ENCODE peak calls at places on chromosome 22, in six cellular contexts. One of them, this sample, is unnamed.

GRCh38 chr22:47200273-47201051 is 438.0 kb downstream of the TBC1D22A start:
- DNase-seq in lower lobe of right lung: no peak
- DNase-seq in spleen: peak
- DNase-seq in kidney: peak
- DNase-seq in transverse colon: no peak
- DNase-seq in progenitor cell of endocrine pancreas: no peak
- DNase-seq in this sample: no peak

GRCh38 chr22:16866167-16866566 is 41.0 kb upstream of the XKR3 start:
- DNase-seq in transverse colon: no peak
- DNase-seq in spleen: no peak
- DNase-seq in kidney: no peak
- DNase-seq in progenitor cell of endocrine pancreas: no peak
- DNase-seq in lower lobe of right lung: no peak
- DNase-seq in this sample: no peak

GRCh38 chr22:22228421-22228820 is 16.2 kb upstream of the VPREB1 start:
- DNase-seq in lower lobe of right lung: no peak
- DNase-seq in transverse colon: no peak
- DNase-seq in kidney: no peak
- DNase-seq in progenitor cell of endocrine pancreas: no peak
- DNase-seq in spleen: no peak
- DNase-seq in this sample: no peak

GRCh38 chr22:24810043-24810749 is 4.2 kb downstream of the SGSM1 start:
- DNase-seq in spleen: no peak
- DNase-seq in kidney: no peak
- DNase-seq in transverse colon: no peak
- DNase-seq in progenitor cell of endocrine pancreas: no peak
- DNase-seq in lower lobe of right lung: no peak
- DNase-seq in this sample: no peak

GRCh38 chr22:21816787-21817496 is 50.5 kb downstream of the MAPK1 start:
- DNase-seq in transverse colon: no peak
- DNase-seq in spleen: no peak
- DNase-seq in kidney: no peak
- DNase-seq in lower lobe of right lung: no peak
- DNase-seq in progenitor cell of endocrine pancreas: no peak
- DNase-seq in this sample: peak

GRCh38 chr22:23204541-23205157 is 24.3 kb downstream of the BCR start:
- DNase-seq in kidney: peak
- DNase-seq in lower lobe of right lung: peak
- DNase-seq in spleen: peak
- DNase-seq in transverse colon: no peak
- DNase-seq in progenitor cell of endocrine pancreas: no peak
- DNase-seq in this sample: no peak

GRCh38 chr22:42621505-42622002 is 6.9 kb upstream of the POLDIP3 start:
- DNase-seq in spleen: peak
- DNase-seq in progenitor cell of endocrine pancreas: peak
- DNase-seq in kidney: peak
- DNase-seq in lower lobe of right lung: peak
- DNase-seq in transverse colon: peak
- DNase-seq in this sample: peak

GRCh38 chr22:30386608-30386959 is 627 bp downstream of the RNF215 start:
- DNase-seq in transverse colon: peak
- DNase-seq in lower lobe of right lung: no peak
- DNase-seq in progenitor cell of endocrine pancreas: no peak
- DNase-seq in kidney: peak
- DNase-seq in spleen: no peak
- DNase-seq in this sample: no peak

GRCh38 chr22:22545084-22545483 is 14.0 kb downstream of the PRAME start:
- DNase-seq in lower lobe of right lung: no peak
- DNase-seq in spleen: no peak
- DNase-seq in progenitor cell of endocrine pancreas: no peak
- DNase-seq in transverse colon: no peak
- DNase-seq in kidney: no peak
- DNase-seq in this sample: no peak

GRCh38 chr22:20235453-20235991 is 32.6 kb downstream of the RTN4R start:
- DNase-seq in lower lobe of right lung: no peak
- DNase-seq in progenitor cell of endocrine pancreas: no peak
- DNase-seq in transverse colon: no peak
- DNase-seq in kidney: no peak
- DNase-seq in spleen: no peak
- DNase-seq in this sample: no peak

GRCh38 chr22:22981670-22982571 is 88.4 kb upstream of the GNAZ start:
- DNase-seq in kidney: no peak
- DNase-seq in transverse colon: no peak
- DNase-seq in progenitor cell of endocrine pancreas: no peak
- DNase-seq in spleen: no peak
- DNase-seq in lower lobe of right lung: no peak
- DNase-seq in this sample: no peak

GRCh38 chr22:23259916-23260644 is 79.8 kb downstream of the BCR start:
- DNase-seq in transverse colon: no peak
- DNase-seq in spleen: no peak
- DNase-seq in kidney: no peak
- DNase-seq in progenitor cell of endocrine pancreas: peak
- DNase-seq in lower lobe of right lung: no peak
- DNase-seq in this sample: no peak

GRCh38 chr22:29480512-29481264 is 670 bp downstream of the NEFH start:
- DNase-seq in spleen: no peak
- DNase-seq in lower lobe of right lung: peak
- DNase-seq in kidney: no peak
- DNase-seq in progenitor cell of endocrine pancreas: no peak
- DNase-seq in transverse colon: no peak
- DNase-seq in this sample: no peak

GRCh38 chr22:43824724-43825485 is 12.8 kb upstream of the EFCAB6 start:
- DNase-seq in lower lobe of right lung: no peak
- DNase-seq in kidney: peak
- DNase-seq in spleen: no peak
- DNase-seq in transverse colon: no peak
- DNase-seq in progenitor cell of endocrine pancreas: no peak
- DNase-seq in this sample: no peak

GRCh38 chr22:43825651-43826050 is 13.5 kb upstream of the EFCAB6 start:
- DNase-seq in spleen: no peak
- DNase-seq in kidney: peak
- DNase-seq in transverse colon: no peak
- DNase-seq in lower lobe of right lung: no peak
- DNase-seq in progenitor cell of endocrine pancreas: no peak
- DNase-seq in this sample: no peak

GRCh38 chr22:43827926-43828710 is 16.0 kb upstream of the EFCAB6 start:
- DNase-seq in lower lobe of right lung: no peak
- DNase-seq in spleen: no peak
- DNase-seq in progenitor cell of endocrine pancreas: no peak
- DNase-seq in kidney: peak
- DNase-seq in transverse colon: no peak
- DNase-seq in this sample: peak

GRCh38 chr22:43827336-43827735 is 15.2 kb upstream of the EFCAB6 start:
- DNase-seq in kidney: no peak
- DNase-seq in lower lobe of right lung: no peak
- DNase-seq in progenitor cell of endocrine pancreas: no peak
- DNase-seq in spleen: no peak
- DNase-seq in transverse colon: no peak
- DNase-seq in this sample: no peak

GRCh38 chr22:43826142-43827093 is 14.3 kb upstream of the EFCAB6 start:
- DNase-seq in kidney: peak
- DNase-seq in transverse colon: no peak
- DNase-seq in lower lobe of right lung: no peak
- DNase-seq in progenitor cell of endocrine pancreas: no peak
- DNase-seq in spleen: no peak
- DNase-seq in this sample: no peak
- TF ChIP-seq CTCF in kidney: peak
- TF ChIP-seq CTCF in transverse colon: peak
- TF ChIP-seq CTCF in lower lobe of right lung: peak
- TF ChIP-seq CTCF in progenitor cell of endocrine pancreas: peak
- TF ChIP-seq CTCF in spleen: no peak
- TF ChIP-seq CTCF in this sample: no peak

GRCh38 chr22:27295071-27295470 is 506.5 kb downstream of the MN1 start:
- DNase-seq in progenitor cell of endocrine pancreas: no peak
- DNase-seq in lower lobe of right lung: no peak
- DNase-seq in transverse colon: no peak
- DNase-seq in spleen: no peak
- DNase-seq in kidney: no peak
- DNase-seq in this sample: no peak

GRCh38 chr22:27292542-27293298 is 508.8 kb downstream of the MN1 start:
- DNase-seq in transverse colon: no peak
- DNase-seq in lower lobe of right lung: no peak
- DNase-seq in kidney: no peak
- DNase-seq in spleen: no peak
- DNase-seq in progenitor cell of endocrine pancreas: no peak
- DNase-seq in this sample: no peak

GRCh38 chr22:27297125-27297524 is 504.4 kb downstream of the MN1 start:
- DNase-seq in spleen: no peak
- DNase-seq in kidney: no peak
- DNase-seq in lower lobe of right lung: no peak
- DNase-seq in progenitor cell of endocrine pancreas: no peak
- DNase-seq in transverse colon: no peak
- DNase-seq in this sample: no peak

GRCh38 chr22:27296091-27296675 is 505.4 kb downstream of the MN1 start:
- DNase-seq in kidney: no peak
- DNase-seq in spleen: no peak
- DNase-seq in progenitor cell of endocrine pancreas: no peak
- DNase-seq in transverse colon: no peak
- DNase-seq in lower lobe of right lung: no peak
- DNase-seq in this sample: no peak

GRCh38 chr22:27295605-27296004 is 506.0 kb downstream of the MN1 start:
- DNase-seq in transverse colon: no peak
- DNase-seq in progenitor cell of endocrine pancreas: no peak
- DNase-seq in lower lobe of right lung: no peak
- DNase-seq in kidney: no peak
- DNase-seq in spleen: no peak
- DNase-seq in this sample: no peak
- TF ChIP-seq CTCF in transverse colon: no peak
- TF ChIP-seq CTCF in progenitor cell of endocrine pancreas: no peak
- TF ChIP-seq CTCF in lower lobe of right lung: no peak
- TF ChIP-seq CTCF in kidney: no peak
- TF ChIP-seq CTCF in spleen: no peak
- TF ChIP-seq CTCF in this sample: no peak

DNA sequence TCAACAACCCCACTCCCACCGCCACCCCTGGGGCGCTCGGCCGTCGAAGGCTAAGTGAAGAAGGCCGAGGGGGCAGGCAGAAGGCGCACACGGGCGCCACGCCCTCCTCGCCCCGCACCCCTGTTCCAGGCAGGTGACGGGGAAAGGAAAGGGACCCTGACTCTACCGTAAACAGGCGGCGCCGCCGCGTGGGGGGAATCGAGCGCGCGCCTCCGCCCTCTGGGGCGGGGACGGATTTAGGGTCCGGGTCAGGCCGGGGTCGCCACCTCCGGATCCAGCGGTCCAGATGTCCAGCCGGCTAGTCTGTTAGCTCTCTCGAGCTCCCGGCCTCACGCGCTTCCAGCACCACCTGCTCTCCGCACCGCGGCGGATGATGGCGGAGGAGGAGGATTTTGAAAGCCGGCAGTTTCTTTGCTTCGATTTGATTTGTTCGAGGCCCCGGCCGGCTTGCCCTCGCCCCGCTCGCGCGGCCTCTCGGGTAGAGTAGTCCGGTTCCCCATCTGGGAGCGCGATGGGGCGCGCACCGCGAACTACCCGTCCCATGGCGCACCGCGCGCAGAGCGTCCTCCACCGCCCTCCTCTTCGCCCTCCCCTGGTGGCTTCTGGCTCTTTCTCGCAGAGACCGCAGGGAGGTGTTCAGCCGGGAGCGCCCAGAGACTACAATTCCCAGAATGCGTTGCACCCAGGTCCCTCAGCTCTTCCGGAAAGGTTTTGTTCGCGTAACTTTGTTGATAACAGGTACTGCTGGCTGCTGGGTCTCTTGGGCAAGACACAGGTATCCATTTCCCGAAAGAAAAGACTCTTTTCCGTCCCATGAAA is at the start of gene RANGAP1:
- DNase-seq in transverse colon: peak
- DNase-seq in progenitor cell of endocrine pancreas: peak
- DNase-seq in kidney: peak
- DNase-seq in lower lobe of right lung: peak
- DNase-seq in spleen: peak
- DNase-seq in this sample: peak
- TF ChIP-seq CTCF in transverse colon: no peak
- TF ChIP-seq CTCF in progenitor cell of endocrine pancreas: peak
- TF ChIP-seq CTCF in kidney: no peak
- TF ChIP-seq CTCF in lower lobe of right lung: peak
- TF ChIP-seq CTCF in spleen: peak
- TF ChIP-seq CTCF in this sample: no peak

DNA sequence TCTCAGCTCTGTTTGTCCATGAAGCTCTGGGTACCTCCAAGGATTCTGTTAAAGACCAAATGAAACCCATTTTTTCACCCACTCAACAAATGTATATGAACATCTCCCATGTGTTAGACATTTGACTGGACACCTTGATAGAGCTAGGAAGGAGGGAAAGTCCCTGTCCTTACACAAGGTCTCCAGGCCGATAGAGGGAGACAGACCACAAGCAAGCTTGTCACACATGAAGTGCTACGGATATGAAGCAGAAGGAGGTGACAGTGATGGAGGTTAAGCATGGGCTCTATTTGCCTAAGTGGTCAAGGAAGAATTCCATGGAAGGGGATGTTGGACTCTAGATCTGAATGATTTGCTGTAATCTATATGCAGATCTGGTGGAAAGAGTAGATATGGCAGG is 138.5 kb downstream of the MYO18B start:
- DNase-seq in spleen: no peak
- DNase-seq in transverse colon: no peak
- DNase-seq in lower lobe of right lung: no peak
- DNase-seq in kidney: no peak
- DNase-seq in progenitor cell of endocrine pancreas: no peak
- DNase-seq in this sample: no peak
- TF ChIP-seq CTCF in spleen: no peak
- TF ChIP-seq CTCF in transverse colon: no peak
- TF ChIP-seq CTCF in lower lobe of right lung: no peak
- TF ChIP-seq CTCF in kidney: no peak
- TF ChIP-seq CTCF in progenitor cell of endocrine pancreas: no peak
- TF ChIP-seq CTCF in this sample: no peak

This sample was measured in activated B cell treated with CpG ODN at 0.5 μM for 24 hours.